ENCODE peak calls at places on chromosome X, in five cellular contexts. P is transverse colon, N is HCT116, U is HL-60, K is breast epithelium. G is an unnamed sample.

GRCh38 chrX:70219938-70220764 is 14.3 kb upstream of the AWAT1 start:
- DNase-seq in U (no peak), N (peak; percentile 50), P (peak; percentile 25), K (peak; percentile 52), G (no peak)

GRCh38 chrX:39749728-39750127 is 348.0 kb downstream of the BCOR start:
- DNase-seq in N (no peak), P (no peak), U (peak; percentile 51), K (no peak), G (no peak)

GRCh38 chrX:134868766-134869495 is 121.9 kb upstream of the SMIM10 start:
- DNase-seq in K (no peak), U (no peak), N (no peak), P (no peak), G (no peak)

GRCh38 chrX:115898382-115899001 is 272.1 kb upstream of the AGTR2 start:
- DNase-seq in U (no peak), K (peak; percentile 53), P (peak; percentile 89), N (peak; percentile 6), G (no peak)

GRCh38 chrX:103417933-103418332 is 41.6 kb downstream of the BEX3 start:
- DNase-seq in K (no peak), P (no peak), U (no peak), N (no peak), G (no peak)

GRCh38 chrX:18702362-18703195 is 4.9 kb upstream of the PPEF1 start:
- DNase-seq in N (no peak), K (no peak), U (no peak), P (no peak), G (no peak)

GRCh38 chrX:41616255-41616654 is 72.5 kb upstream of the GPR34 start:
- DNase-seq in U (no peak), P (no peak), K (no peak), N (no peak), G (no peak)

GRCh38 chrX:20066968-20067708 is 49.6 kb downstream of the MAP7D2 start:
- DNase-seq in K (no peak), P (peak; percentile 22), U (no peak), N (peak; percentile 38), G (peak; percentile 26)

GRCh38 chrX:129968968-129969367 is 13.5 kb upstream of the BCORL1 start:
- DNase-seq in P (no peak), K (no peak), N (no peak), U (no peak), G (no peak)

GRCh38 chrX:151384807-151385206 is 12.2 kb upstream of the VMA21 start:
- DNase-seq in P (no peak), U (no peak), K (peak; percentile 49), N (no peak), G (no peak)

GRCh38 chrX:153829549-153829798 is 870 bp downstream of the PDZD4 start:
- DNase-seq in P (no peak), K (no peak), N (no peak), U (no peak), G (no peak)

GRCh38 chrX:630922-631496 is 418 bp downstream of the SHOX start:
- DNase-seq in K (no peak), U (no peak), P (no peak), N (no peak), G (no peak)

GRCh38 chrX:40757058-40757457 is 21.7 kb upstream of the MED14 start:
- DNase-seq in U (no peak), K (no peak), N (no peak), P (no peak), G (no peak)

GRCh38 chrX:19579485-19579884 is 64.2 kb upstream of the MAP3K15 start:
- DNase-seq in U (no peak), N (no peak), K (no peak), P (no peak), G (no peak)

GRCh38 chrX:19954707-19955106 is 36.2 kb downstream of the BCLAF3 start:
- DNase-seq in N (no peak), K (no peak), P (no peak), U (no peak), G (no peak)

GRCh38 chrX:115892787-115893671 is 277.5 kb upstream of the AGTR2 start:
- DNase-seq in N (peak; percentile 40), U (no peak), K (peak; percentile 54), P (peak; percentile 81), G (no peak)

GRCh38 chrX:136452614-136453013 is 35.1 kb upstream of the BRS3 start:
- DNase-seq in K (no peak), N (no peak), P (no peak), U (no peak), G (no peak)

GRCh38 chrX:153297376-153297775 is 24.2 kb downstream of the PNMA6F start:
- DNase-seq in U (no peak), K (no peak), N (no peak), P (no peak), G (no peak)

GRCh38 chrX:24696241-24696640 is 2.5 kb downstream of the POLA1 start:
- DNase-seq in U (no peak), N (no peak), P (no peak), K (no peak), G (no peak)

GRCh38 chrX:39652336-39652735 is 445.4 kb downstream of the BCOR start:
- DNase-seq in K (no peak), U (no peak), P (no peak), N (peak; percentile 6), G (peak; percentile 15)

GRCh38 chrX:88865634-88866033 is 118.6 kb downstream of the CPXCR1 start:
- DNase-seq in P (no peak), K (no peak), N (no peak), U (no peak), G (no peak)

GRCh38 chrX:22686138-22686541 is 313.6 kb upstream of the DDX53 start:
- DNase-seq in N (no peak), U (no peak), P (no peak), K (no peak), G (no peak)

DNA sequence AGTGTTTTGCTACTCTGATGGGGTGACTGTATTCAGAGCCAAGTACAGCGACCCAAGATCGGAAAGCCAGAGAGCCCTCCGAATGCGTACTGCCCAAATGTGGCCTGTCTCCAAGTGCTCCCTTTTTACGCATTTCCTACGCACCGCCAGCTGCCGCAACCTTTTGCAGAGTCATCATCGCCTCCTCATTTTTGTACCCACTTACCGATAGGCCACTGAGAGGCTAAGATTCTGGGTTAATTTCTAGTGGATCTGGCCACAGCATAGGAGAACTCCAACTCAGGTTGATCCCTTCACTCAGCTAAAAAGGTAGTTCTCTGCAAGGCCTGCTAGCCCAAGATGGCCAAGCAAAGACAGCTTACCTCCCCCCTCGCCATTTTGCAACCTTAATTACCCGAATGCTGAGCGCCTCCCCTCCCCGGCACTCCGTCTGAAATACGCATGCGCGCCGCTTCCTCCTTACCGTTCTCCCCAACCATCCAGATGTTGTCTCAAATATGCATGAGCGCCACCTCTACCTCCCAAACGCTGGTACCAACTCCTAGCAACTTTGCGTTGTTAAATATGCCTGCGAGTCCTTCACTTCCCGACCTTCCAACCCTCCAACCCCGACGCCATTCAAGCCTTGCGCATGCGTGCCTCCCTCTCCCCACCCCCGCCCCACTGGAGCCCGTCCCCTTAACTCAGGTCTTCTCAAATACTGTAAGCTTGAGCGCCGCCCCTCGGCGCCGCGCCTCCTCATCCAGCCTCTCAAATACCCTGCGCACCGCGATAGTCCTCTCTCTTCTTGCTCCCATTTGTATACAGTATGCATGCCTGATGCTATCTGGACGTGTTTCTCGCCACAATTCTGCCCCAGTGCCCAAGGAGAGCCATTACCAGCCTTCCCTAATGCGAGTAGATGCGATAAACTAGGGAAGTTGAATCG is 11.8 kb upstream of the ZCCHC13 start:
- DNase-seq in K (peak; percentile 81), N (peak; percentile 79), U (peak; percentile 67), P (peak; percentile 89), G (peak; percentile 37)
- TF ChIP-seq POLR2AphosphoS5 in K (peak; percentile 12), N (peak; percentile 78), U (peak; percentile 50), P (peak; percentile 74), G (peak; percentile 32)

GRCh38 chrX:51803833-51804232 is 60.6 kb downstream of the GSPT2 start:
- DNase-seq in U (no peak), P (no peak), K (no peak), N (no peak), G (no peak)

GRCh38 chrX:51798701-51799100 is 55.5 kb downstream of the GSPT2 start:
- DNase-seq in P (no peak), U (no peak), N (no peak), K (no peak), G (no peak)

GRCh38 chrX:51804741-51805140 is 61.5 kb downstream of the GSPT2 start:
- DNase-seq in P (no peak), N (no peak), U (no peak), K (no peak), G (no peak)

GRCh38 chrX:51802917-51803688 is 59.9 kb downstream of the GSPT2 start:
- DNase-seq in N (peak; percentile 60), P (peak; percentile 69), K (no peak), U (peak; percentile 45), G (peak; percentile 2)
- TF ChIP-seq POLR2AphosphoS5 in N (peak; percentile 80), P (peak; percentile 38), K (no peak), U (no peak), G (peak; percentile 46)

DNA sequence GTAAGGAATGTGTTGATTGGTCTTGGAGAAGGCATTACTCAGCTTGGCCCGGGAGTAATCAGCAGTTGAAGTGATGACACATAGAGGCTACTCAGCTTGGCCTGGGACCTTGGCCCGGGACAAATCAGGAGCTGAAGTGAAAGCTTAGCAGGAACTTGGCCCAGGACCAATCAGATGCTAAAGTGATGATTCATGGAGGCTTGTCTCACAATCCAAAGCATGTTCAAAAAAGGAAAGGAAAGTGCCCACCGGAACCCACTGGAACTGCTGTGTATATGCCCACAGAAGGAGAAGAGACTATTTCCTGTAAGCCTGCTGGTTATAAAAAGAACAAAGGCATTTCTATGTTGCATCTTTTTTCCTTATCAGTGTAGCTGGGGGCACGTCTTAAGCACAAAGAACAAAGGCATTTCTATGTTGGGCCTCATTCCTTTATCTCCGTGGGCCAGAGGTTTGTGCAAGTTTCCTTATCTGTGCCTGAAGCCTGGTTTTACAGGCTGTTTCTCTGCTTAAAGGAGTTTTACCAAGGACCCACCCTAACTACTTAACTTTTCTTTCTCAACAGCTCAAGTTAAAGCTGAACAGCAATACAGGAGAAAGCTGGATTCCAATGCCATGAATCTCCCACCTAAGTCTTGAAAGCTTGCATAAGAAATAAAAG is 1176.7 kb downstream of the NLGN4X start:
- DNase-seq in U (no peak), K (no peak), N (no peak), P (peak; percentile 13), G (no peak)
- TF ChIP-seq POLR2AphosphoS5 in U (no peak), K (no peak), N (no peak), P (no peak), G (no peak)

GRCh38 chrX:10832103-10832502 is 211.7 kb upstream of the MID1 start:
- DNase-seq in K (no peak), P (no peak), U (no peak), N (no peak), G (no peak)

GRCh38 chrX:10828640-10829039 is 208.3 kb upstream of the MID1 start:
- DNase-seq in U (no peak), K (no peak), P (peak; percentile 9), N (no peak), G (no peak)

DNA sequence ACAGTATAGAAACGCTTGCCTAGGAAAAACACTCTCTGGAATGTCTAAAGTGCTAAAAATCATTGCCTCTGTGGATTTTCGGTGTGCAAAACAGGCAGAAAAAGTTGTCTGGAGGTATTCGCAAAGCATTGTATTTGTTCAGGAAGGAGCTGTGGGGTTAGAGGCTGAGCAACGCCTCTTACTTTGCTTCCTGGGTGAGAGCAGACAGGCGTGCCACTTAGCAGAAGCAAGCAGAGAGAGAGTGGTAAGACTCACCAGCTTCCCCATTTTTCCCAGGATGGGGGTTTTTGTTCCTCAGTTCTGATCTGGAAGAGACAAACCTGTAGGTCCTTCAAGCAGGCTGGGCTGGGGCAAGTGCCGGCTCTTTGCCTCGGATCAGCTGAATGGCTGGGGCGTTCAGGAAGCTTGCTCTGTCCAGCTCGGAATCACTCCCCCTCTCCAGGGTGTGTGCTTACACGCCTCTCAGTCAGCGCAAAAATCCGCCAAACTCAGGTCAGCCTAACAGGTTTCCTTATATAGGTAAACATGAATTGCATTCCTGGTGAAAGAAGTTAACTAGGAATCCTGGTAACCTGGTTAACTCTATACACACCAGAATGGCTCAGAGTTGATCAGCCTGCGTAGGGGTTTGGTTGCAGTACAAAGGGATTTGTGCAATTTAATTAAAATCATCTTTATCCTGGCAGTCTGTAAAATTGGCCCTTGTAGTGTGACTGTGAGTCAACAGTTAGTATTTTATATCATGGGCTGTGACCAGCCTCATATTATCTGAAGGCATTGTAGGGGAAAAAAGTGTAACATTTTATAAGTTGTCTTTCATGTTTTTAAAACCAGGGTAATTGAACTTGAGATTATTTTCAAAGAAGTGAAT is 213.1 kb upstream of the MID1 start:
- DNase-seq in U (no peak), N (no peak), K (peak; percentile 50), P (peak; percentile 70), G (no peak)
- TF ChIP-seq POLR2AphosphoS5 in U (no peak), N (no peak), K (no peak), P (peak; percentile 29), G (no peak)